ENCODE peak calls at places on chromosomes 11 and 22, in eight cellular contexts. Y, C, D, B, O, E, T and H are unnamed samples.

GRCh38 chr22:20517422-20517821 is 10.0 kb downstream of the MED15 start:
- DNase-seq in C (no peak), O (no peak), D (no peak), Y (no peak), B (no peak), E (no peak), T (no peak), H (no peak)

GRCh38 chr11:86068138-86068861 is 584 bp downstream of the PICALM start:
- DNase-seq in E (peak; percentile 28), B (peak; percentile 33), C (no peak), O (peak; percentile 56), Y (no peak), T (peak; percentile 46), D (no peak), H (no peak)

GRCh38 chr11:58958500-58958899 is 19.2 kb downstream of the GLYATL1 start:
- DNase-seq in O (peak; percentile 35), C (no peak), B (peak; percentile 19), T (peak; percentile 29), Y (no peak), D (no peak), E (no peak), H (no peak)

GRCh38 chr11:116740741-116741140 is 32.0 kb downstream of the BUD13 start:
- DNase-seq in E (no peak), D (no peak), O (no peak), C (no peak), Y (no peak), B (no peak), T (no peak), H (no peak)

GRCh38 chr22:48137640-48138039 is 1375.2 kb downstream of the TBC1D22A start:
- DNase-seq in Y (no peak), D (no peak), B (peak; percentile 76), O (no peak), C (no peak), T (no peak), E (no peak), H (no peak)

GRCh38 chr22:39634530-39635399 is 64.2 kb downstream of the CACNA1I start:
- DNase-seq in D (peak; percentile 72), E (no peak), T (peak; percentile 92), C (peak; percentile 62), B (peak; percentile 75), O (no peak), Y (peak; percentile 82), H (peak; percentile 60)

GRCh38 chr22:35400335-35400680 is 368 bp downstream of the MCM5 start:
- DNase-seq in Y (no peak), C (no peak), T (no peak), D (no peak), B (no peak), O (peak; percentile 42), E (peak; percentile 0), H (no peak)

GRCh38 chr11:125315088-125315740 is 150.7 kb downstream of the PKNOX2 start:
- DNase-seq in B (no peak), T (no peak), D (peak; percentile 71), C (no peak), E (peak; percentile 97), O (no peak), Y (no peak), H (no peak)

GRCh38 chr11:16739326-16739875 is 954 bp downstream of the C11orf58 start:
- DNase-seq in D (peak; percentile 26), C (no peak), E (peak; percentile 14), T (no peak), B (peak; percentile 15), Y (peak; percentile 4), O (no peak), H (no peak)

GRCh38 chr11:816433-816779 is 2.3 kb upstream of the PNPLA2 start:
- DNase-seq in O (no peak), T (no peak), B (peak; percentile 53), D (no peak), Y (no peak), C (no peak), E (no peak), H (no peak)

GRCh38 chr11:130804306-130805077 is 111.8 kb downstream of the SNX19 start:
- DNase-seq in B (no peak), E (no peak), D (no peak), T (no peak), C (no peak), O (no peak), Y (no peak), H (no peak)

GRCh38 chr22:39148727-39149535 is 3.5 kb downstream of the CBX7 start:
- DNase-seq in D (no peak), C (no peak), E (no peak), Y (no peak), T (peak; percentile 21), B (no peak), O (peak; percentile 52), H (no peak)

GRCh38 chr11:117273550-117274289 is 17.4 kb upstream of the BACE1-AS start:
- DNase-seq in B (peak; percentile 20), O (no peak), E (no peak), Y (peak; percentile 86), C (no peak), D (peak; percentile 89), T (peak; percentile 95), H (peak; percentile 49)

GRCh38 chr11:102666331-102666957 is 39.1 kb downstream of the MMP27 start:
- DNase-seq in C (no peak), T (peak; percentile 62), Y (no peak), D (peak; percentile 70), E (peak; percentile 21), O (peak; percentile 19), B (peak; percentile 46), H (no peak)

GRCh38 chr11:100578966-100579365 is 108.1 kb upstream of the ARHGAP42 start:
- DNase-seq in Y (peak; percentile 42), E (no peak), T (peak; percentile 21), B (no peak), D (peak; percentile 83), C (no peak), O (no peak), H (no peak)

GRCh38 chr11:64268687-64269379 is 15.6 kb downstream of the BAD start:
- DNase-seq in T (peak; percentile 79), Y (no peak), C (peak; percentile 48), D (peak; percentile 73), B (peak; percentile 76), O (peak; percentile 46), E (peak; percentile 9), H (no peak)

GRCh38 chr11:120337896-120338840 is 2.0 kb downstream of the ARHGEF12 start:
- DNase-seq in Y (no peak), D (peak; percentile 51), O (no peak), E (peak; percentile 13), B (no peak), T (peak; percentile 39), C (no peak), H (no peak)

GRCh38 chr11:31797227-31798056 is 13.7 kb downstream of the PAX6 start:
- DNase-seq in O (no peak), B (no peak), C (no peak), D (no peak), T (no peak), E (no peak), Y (no peak), H (no peak)

GRCh38 chr11:63858628-63859550 is 20.0 kb downstream of the MARK2 start:
- DNase-seq in E (no peak), O (no peak), B (peak; percentile 88), D (peak; percentile 90), T (peak; percentile 59), Y (no peak), C (peak; percentile 30), H (no peak)

GRCh38 chr11:65107078-65107477 is 4.6 kb upstream of the TM7SF2 start:
- DNase-seq in E (no peak), B (no peak), C (no peak), D (no peak), Y (no peak), T (no peak), O (no peak), H (no peak)

GRCh38 chr11:78168539-78169477 is 19.6 kb downstream of the KCTD21 start:
- DNase-seq in D (peak; percentile 93), T (peak; percentile 51), O (no peak), E (no peak), C (no peak), Y (no peak), B (no peak), H (peak; percentile 57)

GRCh38 chr11:103920449-103920848 is 116.0 kb upstream of the DDI1 start:
- DNase-seq in C (no peak), Y (no peak), E (no peak), B (no peak), O (no peak), T (no peak), D (peak; percentile 10), H (no peak)

GRCh38 chr11:11318961-11319360 is 34.1 kb downstream of the CSNK2A3 start:
- DNase-seq in O (no peak), C (no peak), B (no peak), Y (no peak), T (no peak), D (no peak), E (no peak), H (no peak)

GRCh38 chr22:19943665-19944026 is 2.0 kb upstream of the TXNRD2 start:
- DNase-seq in C (no peak), E (no peak), T (peak; percentile 93), D (peak; percentile 65), Y (no peak), O (no peak), B (peak; percentile 46), H (no peak)

GRCh38 chr11:13679768-13680167 is 11.3 kb downstream of the FAR1 start:
- DNase-seq in D (no peak), E (no peak), B (no peak), T (no peak), Y (no peak), C (no peak), O (no peak), H (no peak)

GRCh38 chr11:28420099-28420498 is 311.9 kb downstream of the METTL15 start:
- DNase-seq in O (no peak), C (no peak), Y (no peak), T (no peak), B (no peak), D (no peak), E (no peak), H (no peak)

GRCh38 chr11:111069076-111069475 is 176.4 kb upstream of the POU2AF2 start:
- DNase-seq in B (peak; percentile 2), Y (peak; percentile 26), D (peak; percentile 75), E (no peak), T (peak; percentile 81), O (no peak), C (peak; percentile 48), H (peak; percentile 87)

GRCh38 chr22:29145321-29146072 is 60.2 kb upstream of the EMID1 start:
- DNase-seq in C (no peak), D (no peak), T (no peak), Y (no peak), B (no peak), O (no peak), E (no peak), H (no peak)

GRCh38 chr11:34629711-34630110 is 8.8 kb downstream of the EHF start:
- DNase-seq in D (no peak), C (no peak), Y (no peak), T (no peak), E (no peak), B (no peak), O (no peak), H (no peak)

GRCh38 chr11:84384637-84385227 is 1098.6 kb upstream of the CCDC90B start:
- DNase-seq in C (no peak), E (no peak), B (peak; percentile 49), Y (peak; percentile 48), D (peak; percentile 49), O (peak; percentile 52), T (peak; percentile 22), H (peak; percentile 20)

GRCh38 chr11:122663764-122664163 is 8.2 kb downstream of the UBASH3B start:
- DNase-seq in B (no peak), D (no peak), O (no peak), E (peak; percentile 22), C (no peak), Y (no peak), T (peak; percentile 40), H (no peak)

GRCh38 chr11:69888671-69889076 is 69.5 kb upstream of the FGF3 start:
- DNase-seq in E (peak; percentile 74), O (peak; percentile 89), B (peak; percentile 68), Y (peak; percentile 23), D (peak; percentile 57), T (peak; percentile 49), C (peak; percentile 11), H (no peak)

GRCh38 chr22:23720855-23721254 is 30.0 kb downstream of the RGL4 start:
- DNase-seq in T (no peak), B (no peak), E (no peak), O (no peak), D (no peak), Y (no peak), C (no peak), H (no peak)

GRCh38 chr22:19847345-19847632 is 7.4 kb downstream of the GNB1L start:
- DNase-seq in D (no peak), E (no peak), Y (no peak), B (no peak), T (no peak), O (no peak), C (no peak), H (no peak)